ENCODE peak calls at places on chromosomes 1 and 21, in eight cellular contexts. O is ELR; S is heart left ventricle; K is activated gamma-delta T cell; H is astrocyte of the spinal cord; F is hepatic stellate cell; T is stimulated activated CD8-positive, alpha-beta memory T cell treated with anti-CD3 and anti-CD28 coated beads, Interleukin-2, amount 100 ng/mL, for 1 hour; U is fibroblast of the aortic adventitia. L is an unnamed sample.

GRCh38 chr1:41678141-41678878 is 193.8 kb upstream of the EDN2 start:
- DNase-seq in O (peak), S (peak), K (no peak), H (peak), F (no peak), T (no peak), U (no peak), L (peak)

GRCh38 chr1:210438928-210439841 is 110.5 kb downstream of the HHAT start:
- DNase-seq in O (peak), S (no peak), K (no peak), H (peak), F (peak), T (no peak), U (peak), L (peak)

GRCh38 chr1:218341325-218341724 is 3.8 kb upstream of the TGFB2 start:
- DNase-seq in O (no peak), S (no peak), K (no peak), H (no peak), F (no peak), T (no peak), U (no peak), L (peak)

GRCh38 chr1:174274884-174275283 is 115.6 kb downstream of the RABGAP1L start:
- DNase-seq in O (no peak), S (no peak), K (no peak), H (no peak), F (no peak), T (no peak), U (no peak), L (no peak)

GRCh38 chr1:196043268-196043667 is 565.0 kb downstream of the KCNT2 start:
- DNase-seq in O (no peak), S (no peak), K (no peak), H (no peak), F (no peak), T (no peak), U (no peak), L (no peak)

GRCh38 chr1:95282496-95282850 is 48.5 kb downstream of the RWDD3 start:
- DNase-seq in O (no peak), S (no peak), K (no peak), H (no peak), F (no peak), T (no peak), U (peak), L (peak)

GRCh38 chr1:97920275-97920831 is 481 bp downstream of the DPYD start:
- DNase-seq in O (peak), S (no peak), K (peak), H (peak), F (peak), T (no peak), U (peak), L (peak)

GRCh38 chr1:94058766-94059165 is 62.2 kb downstream of the ABCA4 start:
- DNase-seq in O (no peak), S (no peak), K (no peak), H (no peak), F (no peak), T (no peak), U (no peak), L (no peak)

GRCh38 chr21:28069446-28069845 is 923.2 kb downstream of the LTN1 start:
- DNase-seq in O (peak), S (no peak), K (no peak), H (peak), F (peak), T (no peak), U (peak), L (peak)

GRCh38 chr1:240803151-240803550 is 191.2 kb upstream of the GREM2 start:
- DNase-seq in O (peak), S (no peak), K (no peak), H (peak), F (no peak), T (no peak), U (peak), L (peak)

GRCh38 chr1:17535300-17535937 is 4.1 kb upstream of the ARHGEF10L start:
- DNase-seq in O (no peak), S (no peak), K (no peak), H (no peak), F (no peak), T (no peak), U (no peak), L (no peak)

GRCh38 chr1:24770891-24771290 is 25.6 kb downstream of the CLIC4 start:
- DNase-seq in O (no peak), S (no peak), K (no peak), H (peak), F (no peak), T (no peak), U (peak), L (peak)

GRCh38 chr21:33259428-33259827 is 6.7 kb upstream of the IL10RB start:
- DNase-seq in O (peak), S (no peak), K (no peak), H (peak), F (no peak), T (no peak), U (no peak), L (peak)

GRCh38 chr1:236913371-236914037 is 90.7 kb downstream of the MT1HL1 start:
- DNase-seq in O (peak), S (no peak), K (no peak), H (peak), F (no peak), T (no peak), U (no peak), L (peak)

GRCh38 chr1:246784621-246785535 is 60.7 kb downstream of the SCCPDH start:
- DNase-seq in O (peak), S (no peak), K (no peak), H (peak), F (peak), T (no peak), U (peak), L (peak)

GRCh38 chr1:56531624-56532358 is 47.6 kb downstream of the PLPP3 start:
- DNase-seq in O (no peak), S (no peak), K (no peak), H (no peak), F (no peak), T (no peak), U (no peak), L (no peak)

GRCh38 chr1:244057474-244058385 is 6.6 kb downstream of the ZBTB18 start:
- DNase-seq in O (no peak), S (no peak), K (no peak), H (no peak), F (no peak), T (no peak), U (no peak), L (no peak)

GRCh38 chr1:167651161-167651693 is 21.2 kb downstream of the RCSD1 start:
- DNase-seq in O (no peak), S (no peak), K (no peak), H (no peak), F (no peak), T (no peak), U (no peak), L (no peak)

GRCh38 chr1:30407030-30407861 is 316.1 kb downstream of the MATN1 start:
- DNase-seq in O (no peak), S (no peak), K (no peak), H (no peak), F (no peak), T (no peak), U (no peak), L (no peak)

GRCh38 chr1:93700532-93701469 is 19.2 kb upstream of the BCAR3 start:
- DNase-seq in O (no peak), S (no peak), K (no peak), H (peak), F (no peak), T (no peak), U (no peak), L (no peak)

GRCh38 chr1:22957066-22957465 is 15.6 kb downstream of the LACTBL1 start:
- DNase-seq in O (no peak), S (no peak), K (no peak), H (no peak), F (no peak), T (no peak), U (no peak), L (no peak)

GRCh38 chr1:12601690-12602632 is 16.0 kb downstream of the DHRS3 start:
- DNase-seq in O (peak), S (peak), K (no peak), H (peak), F (peak), T (no peak), U (peak), L (peak)

GRCh38 chr1:16229976-16230740 is 6.8 kb downstream of the CPLANE2 start:
- DNase-seq in O (no peak), S (no peak), K (no peak), H (no peak), F (no peak), T (no peak), U (no peak), L (no peak)

GRCh38 chr1:244046907-244047738 is 4.0 kb upstream of the ZBTB18 start:
- DNase-seq in O (peak), S (no peak), K (no peak), H (peak), F (no peak), T (no peak), U (peak), L (peak)

GRCh38 chr21:32073593-32073992 is 200.8 kb downstream of the HUNK start:
- DNase-seq in O (no peak), S (no peak), K (no peak), H (no peak), F (no peak), T (no peak), U (no peak), L (no peak)

GRCh38 chr1:10556430-10557005 is 81.8 kb downstream of the PEX14 start:
- DNase-seq in O (no peak), S (peak), K (no peak), H (no peak), F (no peak), T (no peak), U (no peak), L (no peak)